ENCODE peak calls at places on chromosome 18, in five cellular contexts. Y, G, N, F and A are unnamed samples.

GRCh38 chr18:46621871-46622270 is 35.1 kb downstream of the LOXHD1 start:
- DNase-seq in Y (no peak), N (no peak), F (no peak), G (no peak), A (no peak)

GRCh38 chr18:31491586-31491985 is 6.4 kb upstream of the DSG2 start:
- DNase-seq in G (no peak), N (no peak), Y (no peak), F (no peak), A (no peak)

GRCh38 chr18:79916546-79917350 is 34.7 kb downstream of the SLC66A2 start:
- DNase-seq in F (no peak), Y (no peak), G (peak; percentile 11), N (no peak), A (no peak)

GRCh38 chr18:39325973-39326372 is 1760.4 kb upstream of the CELF4 start:
- DNase-seq in Y (no peak), N (no peak), F (no peak), G (no peak), A (no peak)

GRCh38 chr18:22342625-22343024 is 75.1 kb downstream of the CTAGE1 start:
- DNase-seq in G (no peak), N (peak; percentile 58), Y (no peak), F (no peak), A (peak; percentile 64)

GRCh38 chr18:68172842-68173549 is 541.9 kb downstream of the TMX3 start:
- DNase-seq in N (no peak), G (no peak), F (no peak), Y (no peak), A (no peak)

GRCh38 chr18:37434161-37434860 is 131.3 kb downstream of the CELF4 start:
- DNase-seq in Y (no peak), G (no peak), N (no peak), F (no peak), A (no peak)

GRCh38 chr18:60411715-60412114 is 39.1 kb upstream of the MC4R start:
- DNase-seq in N (no peak), G (no peak), F (no peak), Y (no peak), A (no peak)

GRCh38 chr18:22539045-22539444 is 121.3 kb upstream of the CTAGE1 start:
- DNase-seq in F (no peak), N (no peak), G (peak; percentile 57), Y (no peak), A (no peak)

GRCh38 chr18:44548291-44549221 is 132.1 kb upstream of the SETBP1 start:
- DNase-seq in Y (no peak), N (no peak), G (peak; percentile 19), F (no peak), A (no peak)

GRCh38 chr18:8501044-8501443 is 108.2 kb upstream of the RAB12 start:
- DNase-seq in G (no peak), N (no peak), F (no peak), Y (no peak), A (no peak)

GRCh38 chr18:76977681-76978234 is 154.8 kb downstream of the MBP start:
- DNase-seq in N (no peak), G (no peak), Y (no peak), F (no peak), A (no peak)

GRCh38 chr18:48838921-48839818 is 111.6 kb downstream of the SMAD7 start:
- DNase-seq in Y (no peak), F (no peak), N (no peak), G (no peak), A (peak; percentile 78)

GRCh38 chr18:50283469-50284209 is 2.3 kb upstream of the MBD1 start:
- DNase-seq in F (no peak), Y (no peak), G (no peak), N (no peak), A (no peak)

GRCh38 chr18:53441761-53442414 is 782.6 kb downstream of the MBD2 start:
- DNase-seq in Y (no peak), G (no peak), F (no peak), N (no peak), A (no peak)

GRCh38 chr18:37403100-37403781 is 162.4 kb downstream of the CELF4 start:
- DNase-seq in F (peak; percentile 48), N (no peak), G (no peak), Y (no peak), A (peak; percentile 87)